ENCODE peak calls at places on chromosomes 16 and 17, in five cellular contexts. M, R, E, T and H are unnamed samples.

GRCh38 chr16:57577214-57577613 is 34.8 kb downstream of the ADGRG5 start:
- ATAC-seq in M (no peak), T (no peak), R (no peak), E (no peak), H (no peak)

GRCh38 chr17:4358154-4358553 is 8.3 kb downstream of the UBE2G1 start:
- ATAC-seq in T (no peak), R (no peak), E (no peak), M (no peak), H (peak)

GRCh38 chr17:11391134-11391533 is 150.1 kb downstream of the SHISA6 start:
- ATAC-seq in T (no peak), M (no peak), E (no peak), R (no peak), H (no peak)

GRCh38 chr17:34987232-34987631 is 6.9 kb downstream of the LIG3 start:
- ATAC-seq in T (no peak), R (no peak), M (no peak), E (no peak), H (no peak)

GRCh38 chr16:72602499-72602898 is 430.5 kb upstream of the PMFBP1 start:
- ATAC-seq in R (no peak), M (no peak), T (no peak), E (no peak), H (no peak)

GRCh38 chr16:78570409-78571141 is 471.1 kb downstream of the WWOX start:
- ATAC-seq in T (no peak), E (no peak), M (no peak), R (no peak), H (peak)

GRCh38 chr17:73874008-73874407 is 229.8 kb upstream of the SDK2 start:
- ATAC-seq in E (no peak), M (no peak), R (no peak), T (peak), H (peak)

GRCh38 chr16:15403392-15403995 is 7.9 kb downstream of the MPV17L start:
- ATAC-seq in T (no peak), M (no peak), R (no peak), E (no peak), H (peak)

GRCh38 chr17:78387982-78388941 is 9.8 kb downstream of the PGS1 start:
- ATAC-seq in R (peak), M (peak), T (peak), E (peak), H (no peak)

GRCh38 chr16:20844588-20844987 is 38.3 kb downstream of the REXO5 start:
- ATAC-seq in R (peak), M (no peak), E (no peak), T (no peak), H (no peak)

GRCh38 chr17:43532581-43532980 is 13.6 kb downstream of the ETV4 start:
- ATAC-seq in T (no peak), E (no peak), M (no peak), R (no peak), H (peak)

GRCh38 chr17:19770985-19771710 is 23.1 kb upstream of the ALDH3A1 start:
- ATAC-seq in R (no peak), M (no peak), E (no peak), T (no peak), H (no peak)

GRCh38 chr17:77435272-77436057 is 294.7 kb downstream of the SEC14L1 start:
- ATAC-seq in R (peak), T (no peak), M (no peak), E (peak), H (no peak)